ENCODE peak calls at places on chromosomes 7 and 10, in ten cellular contexts. One of them, this sample, is unnamed. For H3K4me1, the result is how much of the 10 kb centered on the place peaks cover.

GRCh38 chr7:39459606-39460090 is 106.6 kb upstream of the YAE1 start:
- DNase-seq in breast epithelium: no peak
- DNase-seq in heart left ventricle: no peak
- DNase-seq in OCI-LY7: no peak
- DNase-seq in colonic mucosa: no peak
- DNase-seq in CD8-positive, alpha-beta T cell: no peak
- DNase-seq in MM.1S: no peak
- DNase-seq in adrenal gland: no peak
- DNase-seq in ovary: no peak
- DNase-seq in osteoblast: no peak
- DNase-seq in this sample: no peak

GRCh38 chr7:43141091-43141490 is 28.6 kb downstream of the HECW1 start:
- DNase-seq in breast epithelium: no peak
- DNase-seq in heart left ventricle: no peak
- DNase-seq in OCI-LY7: no peak
- DNase-seq in colonic mucosa: no peak
- DNase-seq in CD8-positive, alpha-beta T cell: no peak
- DNase-seq in MM.1S: peak
- DNase-seq in adrenal gland: no peak
- DNase-seq in ovary: no peak
- DNase-seq in osteoblast: no peak
- DNase-seq in this sample: no peak

GRCh38 chr10:71409516-71410104 is 12.9 kb downstream of the CDH23 start:
- DNase-seq in breast epithelium: no peak
- DNase-seq in heart left ventricle: no peak
- DNase-seq in OCI-LY7: no peak
- DNase-seq in colonic mucosa: no peak
- DNase-seq in CD8-positive, alpha-beta T cell: no peak
- DNase-seq in MM.1S: no peak
- DNase-seq in adrenal gland: no peak
- DNase-seq in ovary: no peak
- DNase-seq in osteoblast: no peak
- DNase-seq in this sample: no peak

GRCh38 chr7:24721378-24722030 is 35.8 kb downstream of the GSDME start:
- DNase-seq in breast epithelium: no peak
- DNase-seq in heart left ventricle: no peak
- DNase-seq in OCI-LY7: peak
- DNase-seq in colonic mucosa: no peak
- DNase-seq in CD8-positive, alpha-beta T cell: no peak
- DNase-seq in MM.1S: no peak
- DNase-seq in adrenal gland: no peak
- DNase-seq in ovary: no peak
- DNase-seq in osteoblast: no peak
- DNase-seq in this sample: no peak

GRCh38 chr7:56447864-56448693 is 331.9 kb upstream of the NUPR2 start:
- DNase-seq in breast epithelium: no peak
- DNase-seq in heart left ventricle: peak
- DNase-seq in OCI-LY7: no peak
- DNase-seq in colonic mucosa: no peak
- DNase-seq in CD8-positive, alpha-beta T cell: no peak
- DNase-seq in MM.1S: no peak
- DNase-seq in adrenal gland: no peak
- DNase-seq in ovary: peak
- DNase-seq in osteoblast: no peak
- DNase-seq in this sample: peak

GRCh38 chr10:36026656-36027390 is 384.7 kb upstream of the FZD8 start:
- DNase-seq in breast epithelium: no peak
- DNase-seq in heart left ventricle: no peak
- DNase-seq in OCI-LY7: no peak
- DNase-seq in colonic mucosa: no peak
- DNase-seq in CD8-positive, alpha-beta T cell: no peak
- DNase-seq in MM.1S: no peak
- DNase-seq in adrenal gland: no peak
- DNase-seq in ovary: no peak
- DNase-seq in osteoblast: no peak
- DNase-seq in this sample: no peak

GRCh38 chr7:108972009-108972408 is 402.3 kb downstream of the DNAJB9 start:
- DNase-seq in breast epithelium: no peak
- DNase-seq in heart left ventricle: no peak
- DNase-seq in OCI-LY7: no peak
- DNase-seq in colonic mucosa: no peak
- DNase-seq in CD8-positive, alpha-beta T cell: no peak
- DNase-seq in MM.1S: no peak
- DNase-seq in adrenal gland: peak
- DNase-seq in ovary: no peak
- DNase-seq in osteoblast: no peak
- DNase-seq in this sample: no peak

GRCh38 chr7:20219446-20220292 is 2.5 kb upstream of the MACC1 start:
- DNase-seq in breast epithelium: peak
- DNase-seq in heart left ventricle: peak
- DNase-seq in OCI-LY7: peak
- DNase-seq in colonic mucosa: peak
- DNase-seq in CD8-positive, alpha-beta T cell: no peak
- DNase-seq in MM.1S: peak
- DNase-seq in adrenal gland: peak
- DNase-seq in ovary: no peak
- DNase-seq in osteoblast: no peak
- DNase-seq in this sample: peak

GRCh38 chr7:71486856-71487628 is 355.1 kb downstream of the GALNT17 start:
- DNase-seq in breast epithelium: no peak
- DNase-seq in heart left ventricle: no peak
- DNase-seq in OCI-LY7: no peak
- DNase-seq in colonic mucosa: peak
- DNase-seq in CD8-positive, alpha-beta T cell: no peak
- DNase-seq in MM.1S: no peak
- DNase-seq in adrenal gland: no peak
- DNase-seq in ovary: no peak
- DNase-seq in osteoblast: peak
- DNase-seq in this sample: peak

GRCh38 chr7:4556868-4557620 is 125.1 kb upstream of the FOXK1 start:
- DNase-seq in breast epithelium: peak
- DNase-seq in heart left ventricle: no peak
- DNase-seq in OCI-LY7: no peak
- DNase-seq in colonic mucosa: no peak
- DNase-seq in CD8-positive, alpha-beta T cell: no peak
- DNase-seq in MM.1S: no peak
- DNase-seq in adrenal gland: no peak
- DNase-seq in ovary: no peak
- DNase-seq in osteoblast: no peak
- DNase-seq in this sample: no peak

GRCh38 chr10:78438907-78439809 is 405.5 kb downstream of the RPS24 start:
- DNase-seq in breast epithelium: no peak
- DNase-seq in heart left ventricle: no peak
- DNase-seq in OCI-LY7: no peak
- DNase-seq in colonic mucosa: no peak
- DNase-seq in CD8-positive, alpha-beta T cell: no peak
- DNase-seq in MM.1S: no peak
- DNase-seq in adrenal gland: no peak
- DNase-seq in ovary: no peak
- DNase-seq in osteoblast: no peak
- DNase-seq in this sample: no peak
- H3K4me1 ChIP-seq in breast epithelium: under half
- H3K4me1 ChIP-seq in heart left ventricle: under half
- H3K4me1 ChIP-seq in OCI-LY7: under half
- H3K4me1 ChIP-seq in colonic mucosa: under half
- H3K4me1 ChIP-seq in CD8-positive, alpha-beta T cell: under half
- H3K4me1 ChIP-seq in MM.1S: under half
- H3K4me1 ChIP-seq in adrenal gland: under half
- H3K4me1 ChIP-seq in ovary: under half
- H3K4me1 ChIP-seq in osteoblast: under half
- H3K4me1 ChIP-seq in this sample: under half

GRCh38 chr10:59360605-59361515 is 1.5 kb downstream of the FAM13C start:
- DNase-seq in breast epithelium: no peak
- DNase-seq in heart left ventricle: no peak
- DNase-seq in OCI-LY7: no peak
- DNase-seq in colonic mucosa: no peak
- DNase-seq in CD8-positive, alpha-beta T cell: no peak
- DNase-seq in MM.1S: no peak
- DNase-seq in adrenal gland: peak
- DNase-seq in ovary: no peak
- DNase-seq in osteoblast: no peak
- DNase-seq in this sample: no peak
- H3K4me3 ChIP-seq in breast epithelium: peak
- H3K4me3 ChIP-seq in heart left ventricle: peak
- H3K4me3 ChIP-seq in OCI-LY7: no peak
- H3K4me3 ChIP-seq in colonic mucosa: no peak
- H3K4me3 ChIP-seq in CD8-positive, alpha-beta T cell: no peak
- H3K4me3 ChIP-seq in MM.1S: no peak
- H3K4me3 ChIP-seq in adrenal gland: no peak
- H3K4me3 ChIP-seq in ovary: peak
- H3K4me3 ChIP-seq in osteoblast: no peak
- H3K4me3 ChIP-seq in this sample: peak

GRCh38 chr10:63866747-63867140 is 345.5 kb downstream of the REEP3 start:
- DNase-seq in breast epithelium: no peak
- DNase-seq in heart left ventricle: no peak
- DNase-seq in OCI-LY7: peak
- DNase-seq in colonic mucosa: no peak
- DNase-seq in CD8-positive, alpha-beta T cell: no peak
- DNase-seq in MM.1S: peak
- DNase-seq in adrenal gland: no peak
- DNase-seq in ovary: no peak
- DNase-seq in osteoblast: no peak
- DNase-seq in this sample: no peak
- TF ChIP-seq CTCF in breast epithelium: no peak
- TF ChIP-seq CTCF in heart left ventricle: no peak
- TF ChIP-seq CTCF in OCI-LY7: peak
- TF ChIP-seq CTCF in colonic mucosa: no peak
- TF ChIP-seq CTCF in CD8-positive, alpha-beta T cell: peak
- TF ChIP-seq CTCF in MM.1S: no peak
- TF ChIP-seq CTCF in adrenal gland: no peak
- TF ChIP-seq CTCF in ovary: no peak
- TF ChIP-seq CTCF in osteoblast: no peak
- TF ChIP-seq CTCF in this sample: no peak

GRCh38 chr10:128573236-128573800 is 447.1 kb upstream of the MKI67 start:
- DNase-seq in breast epithelium: no peak
- DNase-seq in heart left ventricle: no peak
- DNase-seq in OCI-LY7: no peak
- DNase-seq in colonic mucosa: no peak
- DNase-seq in CD8-positive, alpha-beta T cell: no peak
- DNase-seq in MM.1S: no peak
- DNase-seq in adrenal gland: no peak
- DNase-seq in ovary: no peak
- DNase-seq in osteoblast: no peak
- DNase-seq in this sample: no peak

GRCh38 chr10:128574616-128575210 is 448.5 kb upstream of the MKI67 start:
- DNase-seq in breast epithelium: no peak
- DNase-seq in heart left ventricle: no peak
- DNase-seq in OCI-LY7: no peak
- DNase-seq in colonic mucosa: no peak
- DNase-seq in CD8-positive, alpha-beta T cell: no peak
- DNase-seq in MM.1S: no peak
- DNase-seq in adrenal gland: no peak
- DNase-seq in ovary: no peak
- DNase-seq in osteoblast: no peak
- DNase-seq in this sample: no peak

GRCh38 chr10:128571745-128572144 is 445.5 kb upstream of the MKI67 start:
- DNase-seq in breast epithelium: no peak
- DNase-seq in heart left ventricle: no peak
- DNase-seq in OCI-LY7: no peak
- DNase-seq in colonic mucosa: no peak
- DNase-seq in CD8-positive, alpha-beta T cell: no peak
- DNase-seq in MM.1S: no peak
- DNase-seq in adrenal gland: no peak
- DNase-seq in ovary: no peak
- DNase-seq in osteoblast: no peak
- DNase-seq in this sample: no peak

GRCh38 chr10:128572696-128573095 is 446.5 kb upstream of the MKI67 start:
- DNase-seq in breast epithelium: no peak
- DNase-seq in heart left ventricle: no peak
- DNase-seq in OCI-LY7: no peak
- DNase-seq in colonic mucosa: no peak
- DNase-seq in CD8-positive, alpha-beta T cell: no peak
- DNase-seq in MM.1S: no peak
- DNase-seq in adrenal gland: no peak
- DNase-seq in ovary: no peak
- DNase-seq in osteoblast: no peak
- DNase-seq in this sample: no peak

GRCh38 chr10:128573936-128574335 is 447.7 kb upstream of the MKI67 start:
- DNase-seq in breast epithelium: no peak
- DNase-seq in heart left ventricle: no peak
- DNase-seq in OCI-LY7: no peak
- DNase-seq in colonic mucosa: no peak
- DNase-seq in CD8-positive, alpha-beta T cell: no peak
- DNase-seq in MM.1S: no peak
- DNase-seq in adrenal gland: no peak
- DNase-seq in ovary: no peak
- DNase-seq in osteoblast: no peak
- DNase-seq in this sample: no peak
- H3K4me1 ChIP-seq in breast epithelium: under half
- H3K4me1 ChIP-seq in heart left ventricle: under half
- H3K4me1 ChIP-seq in OCI-LY7: under half
- H3K4me1 ChIP-seq in colonic mucosa: under half
- H3K4me1 ChIP-seq in CD8-positive, alpha-beta T cell: under half
- H3K4me1 ChIP-seq in MM.1S: under half
- H3K4me1 ChIP-seq in adrenal gland: under half
- H3K4me1 ChIP-seq in ovary: under half
- H3K4me1 ChIP-seq in osteoblast: under half
- H3K4me1 ChIP-seq in this sample: under half